ENCODE peak calls at places on chromosome 12, in ten cellular contexts. One of them, this sample, is unnamed.

GRCh38 chr12:52809166-52809565 is 4.8 kb downstream of the KRT4 start:
- DNase-seq in AG09309: no peak
- DNase-seq in brain microvascular endothelial cell: no peak
- DNase-seq in transverse colon: no peak
- DNase-seq in sigmoid colon: no peak
- DNase-seq in PC-9: no peak
- DNase-seq in NB4: no peak
- DNase-seq in fibroblast of the aortic adventitia: no peak
- DNase-seq in GM12865: no peak
- DNase-seq in mucosa of descending colon: no peak
- DNase-seq in this sample: no peak

GRCh38 chr12:92242917-92243316 is 97.3 kb upstream of the BTG1 start:
- DNase-seq in GM12865: no peak
- DNase-seq in brain microvascular endothelial cell: no peak
- DNase-seq in PC-9: no peak
- DNase-seq in mucosa of descending colon: no peak
- DNase-seq in sigmoid colon: peak; percentile 66
- DNase-seq in transverse colon: no peak
- DNase-seq in AG09309: peak; percentile 37
- DNase-seq in NB4: peak; percentile 40
- DNase-seq in fibroblast of the aortic adventitia: peak; percentile 30
- DNase-seq in this sample: no peak

GRCh38 chr12:47755655-47756562 is 2.8 kb downstream of the RAPGEF3 start:
- DNase-seq in GM12865: peak; percentile 86
- DNase-seq in NB4: no peak
- DNase-seq in transverse colon: peak; percentile 80
- DNase-seq in AG09309: no peak
- DNase-seq in fibroblast of the aortic adventitia: no peak
- DNase-seq in PC-9: no peak
- DNase-seq in sigmoid colon: no peak
- DNase-seq in brain microvascular endothelial cell: no peak
- DNase-seq in mucosa of descending colon: peak; percentile 79
- DNase-seq in this sample: no peak

GRCh38 chr12:127060310-127060847 is 1206.6 kb upstream of the TMEM132C start:
- DNase-seq in mucosa of descending colon: peak; percentile 50
- DNase-seq in transverse colon: peak; percentile 70
- DNase-seq in NB4: no peak
- DNase-seq in AG09309: no peak
- DNase-seq in fibroblast of the aortic adventitia: no peak
- DNase-seq in sigmoid colon: no peak
- DNase-seq in brain microvascular endothelial cell: no peak
- DNase-seq in GM12865: no peak
- DNase-seq in PC-9: peak; percentile 64
- DNase-seq in this sample: no peak

GRCh38 chr12:41645624-41646023 is 457.5 kb downstream of the PDZRN4 start:
- DNase-seq in AG09309: no peak
- DNase-seq in fibroblast of the aortic adventitia: no peak
- DNase-seq in GM12865: no peak
- DNase-seq in transverse colon: no peak
- DNase-seq in mucosa of descending colon: no peak
- DNase-seq in brain microvascular endothelial cell: no peak
- DNase-seq in sigmoid colon: no peak
- DNase-seq in NB4: no peak
- DNase-seq in PC-9: no peak
- DNase-seq in this sample: no peak

GRCh38 chr12:119902084-119902509 is 25.0 kb upstream of the CIT start:
- DNase-seq in transverse colon: peak; percentile 68
- DNase-seq in mucosa of descending colon: peak; percentile 74
- DNase-seq in fibroblast of the aortic adventitia: peak; percentile 76
- DNase-seq in brain microvascular endothelial cell: peak; percentile 74
- DNase-seq in GM12865: peak; percentile 81
- DNase-seq in PC-9: peak; percentile 69
- DNase-seq in NB4: peak; percentile 88
- DNase-seq in AG09309: peak; percentile 34
- DNase-seq in sigmoid colon: no peak
- DNase-seq in this sample: peak; percentile 59

GRCh38 chr12:6927379-6927991 is at the start of gene ATN1:
- DNase-seq in sigmoid colon: peak; percentile 97
- DNase-seq in PC-9: peak; percentile 66
- DNase-seq in GM12865: no peak
- DNase-seq in fibroblast of the aortic adventitia: peak; percentile 80
- DNase-seq in transverse colon: peak; percentile 79
- DNase-seq in mucosa of descending colon: peak; percentile 84
- DNase-seq in NB4: peak; percentile 59
- DNase-seq in AG09309: no peak
- DNase-seq in brain microvascular endothelial cell: peak; percentile 54
- DNase-seq in this sample: no peak

GRCh38 chr12:124388679-124389536 is 94.0 kb downstream of the RFLNA start:
- DNase-seq in AG09309: no peak
- DNase-seq in mucosa of descending colon: peak; percentile 90
- DNase-seq in transverse colon: peak; percentile 85
- DNase-seq in PC-9: peak; percentile 88
- DNase-seq in brain microvascular endothelial cell: peak; percentile 76
- DNase-seq in NB4: no peak
- DNase-seq in GM12865: peak; percentile 31
- DNase-seq in fibroblast of the aortic adventitia: peak; percentile 86
- DNase-seq in sigmoid colon: peak; percentile 96
- DNase-seq in this sample: no peak

GRCh38 chr12:17528394-17528793 is 561.6 kb downstream of the RERGL start:
- DNase-seq in GM12865: no peak
- DNase-seq in transverse colon: no peak
- DNase-seq in NB4: peak; percentile 9
- DNase-seq in sigmoid colon: no peak
- DNase-seq in AG09309: no peak
- DNase-seq in PC-9: no peak
- DNase-seq in mucosa of descending colon: no peak
- DNase-seq in fibroblast of the aortic adventitia: no peak
- DNase-seq in brain microvascular endothelial cell: no peak
- DNase-seq in this sample: no peak

GRCh38 chr12:17527021-17527420 is 563.0 kb downstream of the RERGL start:
- DNase-seq in transverse colon: no peak
- DNase-seq in brain microvascular endothelial cell: no peak
- DNase-seq in mucosa of descending colon: no peak
- DNase-seq in PC-9: no peak
- DNase-seq in fibroblast of the aortic adventitia: no peak
- DNase-seq in GM12865: no peak
- DNase-seq in NB4: no peak
- DNase-seq in AG09309: no peak
- DNase-seq in sigmoid colon: no peak
- DNase-seq in this sample: no peak
- TF ChIP-seq CTCF in transverse colon: no peak
- TF ChIP-seq CTCF in brain microvascular endothelial cell: no peak
- TF ChIP-seq CTCF in mucosa of descending colon: no peak
- TF ChIP-seq CTCF in PC-9: no peak
- TF ChIP-seq CTCF in fibroblast of the aortic adventitia: no peak
- TF ChIP-seq CTCF in GM12865: no peak
- TF ChIP-seq CTCF in NB4: no peak
- TF ChIP-seq CTCF in AG09309: no peak
- TF ChIP-seq CTCF in sigmoid colon: no peak
- TF ChIP-seq CTCF in this sample: no peak

DNA sequence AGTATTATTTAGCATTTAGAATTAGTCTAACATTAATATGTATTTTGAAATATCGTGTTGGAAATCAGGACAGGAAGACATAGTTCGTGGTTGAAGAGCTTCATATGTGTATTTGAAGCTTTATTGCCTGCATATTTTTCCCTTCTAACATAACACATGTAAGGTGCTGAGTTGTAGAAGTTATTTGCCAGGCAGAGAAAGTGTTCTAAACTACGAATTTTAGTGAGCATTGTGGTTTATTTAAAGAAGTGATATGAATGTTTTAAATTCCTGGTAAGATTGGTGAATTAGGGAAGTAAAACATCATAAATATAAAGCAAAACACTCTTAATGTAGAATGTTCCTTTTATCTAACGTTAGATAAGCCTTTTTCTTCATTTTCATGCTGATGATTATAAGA is 2.5 kb downstream of the RASSF3 start:
- DNase-seq in sigmoid colon: no peak
- DNase-seq in PC-9: no peak
- DNase-seq in fibroblast of the aortic adventitia: no peak
- DNase-seq in mucosa of descending colon: no peak
- DNase-seq in brain microvascular endothelial cell: no peak
- DNase-seq in transverse colon: no peak
- DNase-seq in NB4: no peak
- DNase-seq in GM12865: no peak
- DNase-seq in AG09309: no peak
- DNase-seq in this sample: no peak
- H3K4me3 ChIP-seq in sigmoid colon: peak overlapping the region; percentile 73
- H3K4me3 ChIP-seq in PC-9: peak overlapping the region; percentile 87
- H3K4me3 ChIP-seq in fibroblast of the aortic adventitia: no peak overlapping the region
- H3K4me3 ChIP-seq in mucosa of descending colon: no peak overlapping the region
- H3K4me3 ChIP-seq in brain microvascular endothelial cell: no peak overlapping the region
- H3K4me3 ChIP-seq in transverse colon: peak overlapping the region; percentile 87
- H3K4me3 ChIP-seq in NB4: no peak overlapping the region
- H3K4me3 ChIP-seq in GM12865: peak overlapping the region; percentile 98
- H3K4me3 ChIP-seq in AG09309: no peak overlapping the region
- H3K4me3 ChIP-seq in this sample: peak overlapping the region; percentile 85

GRCh38 chr12:106032141-106032925 is 106.4 kb downstream of the NUAK1 start:
- DNase-seq in brain microvascular endothelial cell: peak; percentile 66
- DNase-seq in mucosa of descending colon: no peak
- DNase-seq in NB4: no peak
- DNase-seq in fibroblast of the aortic adventitia: peak; percentile 57
- DNase-seq in AG09309: no peak
- DNase-seq in sigmoid colon: no peak
- DNase-seq in transverse colon: no peak
- DNase-seq in GM12865: no peak
- DNase-seq in PC-9: no peak
- DNase-seq in this sample: no peak
- TF ChIP-seq CTCF in brain microvascular endothelial cell: peak; percentile 27
- TF ChIP-seq CTCF in mucosa of descending colon: no peak
- TF ChIP-seq CTCF in NB4: no peak
- TF ChIP-seq CTCF in fibroblast of the aortic adventitia: no peak
- TF ChIP-seq CTCF in AG09309: peak; percentile 23
- TF ChIP-seq CTCF in sigmoid colon: no peak
- TF ChIP-seq CTCF in transverse colon: no peak
- TF ChIP-seq CTCF in GM12865: no peak
- TF ChIP-seq CTCF in PC-9: peak; percentile 24
- TF ChIP-seq CTCF in this sample: no peak

GRCh38 chr12:108728820-108729611 is 2.3 kb downstream of the CORO1C start:
- DNase-seq in PC-9: no peak
- DNase-seq in mucosa of descending colon: no peak
- DNase-seq in AG09309: no peak
- DNase-seq in NB4: no peak
- DNase-seq in fibroblast of the aortic adventitia: peak; percentile 60
- DNase-seq in GM12865: no peak
- DNase-seq in transverse colon: no peak
- DNase-seq in sigmoid colon: no peak
- DNase-seq in brain microvascular endothelial cell: no peak
- DNase-seq in this sample: no peak
- H3K4me3 ChIP-seq in PC-9: peak overlapping the region; percentile 85
- H3K4me3 ChIP-seq in mucosa of descending colon: no peak overlapping the region
- H3K4me3 ChIP-seq in AG09309: peak overlapping the region; percentile 99
- H3K4me3 ChIP-seq in NB4: peak overlapping the region; percentile 83
- H3K4me3 ChIP-seq in fibroblast of the aortic adventitia: peak overlapping the region; percentile 96
- H3K4me3 ChIP-seq in GM12865: peak overlapping the region; percentile 86
- H3K4me3 ChIP-seq in transverse colon: peak overlapping the region; percentile 87
- H3K4me3 ChIP-seq in sigmoid colon: peak overlapping the region; percentile 99
- H3K4me3 ChIP-seq in brain microvascular endothelial cell: peak overlapping the region; percentile 91
- H3K4me3 ChIP-seq in this sample: peak overlapping the region; percentile 82

DNA sequence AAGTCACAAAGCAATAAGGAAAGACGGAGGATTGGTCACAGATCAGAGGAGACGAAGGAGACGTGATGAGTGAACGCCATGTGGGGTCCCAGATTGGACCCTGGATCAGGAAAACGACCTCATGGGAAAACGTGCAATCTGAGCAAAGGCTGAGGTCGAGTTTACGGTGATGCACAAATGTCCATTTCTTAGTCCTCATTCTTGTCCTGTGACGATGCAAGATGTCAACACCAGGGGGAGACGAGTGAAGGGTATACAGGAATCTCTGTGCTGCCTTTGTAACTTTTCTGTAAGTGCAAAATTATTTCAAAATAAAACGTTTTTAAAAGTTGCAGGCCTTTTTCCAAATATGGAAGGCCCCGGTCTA is 329.8 kb downstream of the MED13L start:
- DNase-seq in transverse colon: no peak
- DNase-seq in fibroblast of the aortic adventitia: no peak
- DNase-seq in GM12865: no peak
- DNase-seq in mucosa of descending colon: no peak
- DNase-seq in AG09309: no peak
- DNase-seq in NB4: peak; percentile 35
- DNase-seq in brain microvascular endothelial cell: no peak
- DNase-seq in sigmoid colon: no peak
- DNase-seq in PC-9: no peak
- DNase-seq in this sample: no peak
- TF ChIP-seq CTCF in transverse colon: no peak
- TF ChIP-seq CTCF in fibroblast of the aortic adventitia: peak; percentile 20
- TF ChIP-seq CTCF in GM12865: peak; percentile 4
- TF ChIP-seq CTCF in mucosa of descending colon: no peak
- TF ChIP-seq CTCF in AG09309: no peak
- TF ChIP-seq CTCF in NB4: peak; percentile 48
- TF ChIP-seq CTCF in brain microvascular endothelial cell: peak; percentile 33
- TF ChIP-seq CTCF in sigmoid colon: no peak
- TF ChIP-seq CTCF in PC-9: no peak
- TF ChIP-seq CTCF in this sample: no peak

GRCh38 chr12:51341259-51342007 is 5.0 kb downstream of the CELA1 start:
- DNase-seq in brain microvascular endothelial cell: peak; percentile 58
- DNase-seq in PC-9: peak; percentile 66
- DNase-seq in sigmoid colon: peak; percentile 81
- DNase-seq in mucosa of descending colon: peak; percentile 66
- DNase-seq in transverse colon: peak; percentile 82
- DNase-seq in AG09309: peak; percentile 20
- DNase-seq in fibroblast of the aortic adventitia: peak; percentile 84
- DNase-seq in GM12865: peak; percentile 80
- DNase-seq in NB4: peak; percentile 84
- DNase-seq in this sample: no peak
- H3K4me3 ChIP-seq in brain microvascular endothelial cell: peak overlapping the region; percentile 33
- H3K4me3 ChIP-seq in PC-9: no peak overlapping the region
- H3K4me3 ChIP-seq in sigmoid colon: no peak overlapping the region
- H3K4me3 ChIP-seq in mucosa of descending colon: no peak overlapping the region
- H3K4me3 ChIP-seq in transverse colon: no peak overlapping the region
- H3K4me3 ChIP-seq in AG09309: peak overlapping the region; percentile 27
- H3K4me3 ChIP-seq in fibroblast of the aortic adventitia: peak overlapping the region; percentile 44
- H3K4me3 ChIP-seq in GM12865: no peak overlapping the region
- H3K4me3 ChIP-seq in NB4: peak overlapping the region; percentile 21
- H3K4me3 ChIP-seq in this sample: no peak overlapping the region